ENCODE peak calls at places on chromosome 9, in four cellular contexts. H, U, O and K are unnamed samples.

GRCh38 chr9:91164724-91165520 is 196.8 kb downstream of the AUH start:
- DNase-seq in H (peak), U (no peak), O (peak), K (peak)

GRCh38 chr9:69744688-69745380 is 15.0 kb downstream of the PTAR1 start:
- DNase-seq in H (no peak), U (no peak), O (no peak), K (no peak)

GRCh38 chr9:33439731-33440130 is 7.7 kb downstream of the AQP3 start:
- DNase-seq in H (no peak), U (no peak), O (no peak), K (no peak)

GRCh38 chr9:127783111-127783621 is 2.7 kb upstream of the CDK9 start:
- DNase-seq in H (no peak), U (no peak), O (peak), K (peak)

GRCh38 chr9:93198117-93198838 is 14.3 kb downstream of the WNK2 start:
- DNase-seq in H (no peak), U (no peak), O (no peak), K (no peak)

GRCh38 chr9:132008184-132008781 is 71.4 kb downstream of the MED27 start:
- DNase-seq in H (no peak), U (no peak), O (no peak), K (no peak)

GRCh38 chr9:131429121-131430012 is 35.5 kb downstream of the PRRC2B start:
- DNase-seq in H (peak), U (no peak), O (no peak), K (no peak)

GRCh38 chr9:112176410-112177010 is 1.4 kb upstream of the SUSD1 start:
- DNase-seq in H (peak), U (no peak), O (peak), K (no peak)

GRCh38 chr9:133160742-133161541 is 2.8 kb downstream of the GBGT1 start:
- DNase-seq in H (peak), U (no peak), O (no peak), K (peak)

GRCh38 chr9:117945286-117945685 is 241.1 kb downstream of the TLR4 start:
- DNase-seq in H (no peak), U (no peak), O (no peak), K (no peak)

GRCh38 chr9:121271368-121272351 is 3.7 kb downstream of the GSN start:
- DNase-seq in H (peak), U (no peak), O (no peak), K (no peak)

GRCh38 chr9:4092793-4093709 is 206.8 kb downstream of the GLIS3 start:
- DNase-seq in H (peak), U (no peak), O (no peak), K (no peak)

GRCh38 chr9:129617167-129617566 is 3.7 kb downstream of the C9orf50 start:
- DNase-seq in H (peak), U (no peak), O (no peak), K (no peak)

GRCh38 chr9:8845808-8846207 is 1046.2 kb upstream of the DMAC1 start:
- DNase-seq in H (no peak), U (no peak), O (no peak), K (no peak)

GRCh38 chr9:69815313-69815712 is 5.3 kb upstream of the CFAP95 start:
- DNase-seq in H (no peak), U (no peak), O (no peak), K (no peak)

GRCh38 chr9:5580650-5581049 is 48.3 kb upstream of the RIC1 start:
- DNase-seq in H (no peak), U (no peak), O (no peak), K (no peak)

GRCh38 chr9:15403155-15403554 is 19.5 kb upstream of the SNAPC3 start:
- DNase-seq in H (no peak), U (no peak), O (no peak), K (no peak)

GRCh38 chr9:69758001-69758730 is 1.6 kb downstream of the PTAR1 start:
- DNase-seq in H (peak), U (no peak), O (no peak), K (no peak)